ENCODE peak calls at places on chromosomes 6 and 20, in five cellular contexts. C is HS-27A, U is Peyer's patch, G is lung, F is adipocyte. M is an unnamed sample.

GRCh38 chr20:48656661-48657211 is 171.1 kb downstream of the PREX1 start:
- DNase-seq in G (no peak), C (no peak), U (no peak), F (no peak), M (no peak)

GRCh38 chr6:147559016-147559415 is 50.5 kb downstream of the SAMD5 start:
- DNase-seq in F (no peak), G (no peak), U (peak; percentile 64), C (no peak), M (no peak)

GRCh38 chr6:155954149-155954548 is 498.5 kb upstream of the NOX3 start:
- DNase-seq in G (no peak), F (no peak), U (no peak), C (no peak), M (no peak)

GRCh38 chr6:116190550-116190949 is 63.3 kb downstream of the TSPYL4 start:
- DNase-seq in F (peak; percentile 58), U (no peak), G (no peak), C (no peak), M (no peak)

GRCh38 chr6:1312444-1313363 is 806 bp downstream of the FOXQ1 start:
- DNase-seq in F (peak; percentile 45), C (no peak), U (no peak), G (no peak), M (no peak)

GRCh38 chr20:1371235-1371782 is 21.5 kb downstream of the FKBP1A start:
- DNase-seq in U (no peak), C (no peak), F (no peak), G (no peak), M (no peak)

GRCh38 chr6:7262037-7262461 is 51.0 kb downstream of the SSR1 start:
- DNase-seq in C (no peak), U (peak; percentile 53), G (peak; percentile 39), F (no peak), M (no peak)

GRCh38 chr6:43308101-43308989 is at the start of gene CRIP3:
- DNase-seq in F (peak; percentile 44), U (peak; percentile 63), G (no peak), C (peak; percentile 17), M (peak; percentile 39)

GRCh38 chr6:157659536-157660271 is 163.3 kb upstream of the SNX9 start:
- DNase-seq in F (no peak), U (no peak), G (no peak), C (no peak), M (no peak)

GRCh38 chr6:100670056-100670455 is 205.3 kb upstream of the SIM1 start:
- DNase-seq in F (no peak), G (no peak), U (no peak), C (no peak), M (no peak)

GRCh38 chr20:33554914-33555420 is 65.1 kb downstream of the CBFA2T2 start:
- DNase-seq in G (no peak), U (no peak), F (peak; percentile 95), C (no peak), M (peak; percentile 34)

GRCh38 chr20:62097881-62098407 is 24.3 kb upstream of the LSM14B start:
- DNase-seq in F (no peak), U (no peak), C (no peak), G (no peak), M (no peak)

GRCh38 chr20:58020656-58021454 is 207.6 kb downstream of the ANKRD60 start:
- DNase-seq in G (no peak), F (no peak), C (no peak), U (no peak), M (no peak)

GRCh38 chr20:62744761-62745160 is 36.1 kb downstream of the NTSR1 start:
- DNase-seq in U (no peak), C (no peak), G (no peak), F (no peak), M (peak; percentile 23)

GRCh38 chr6:36657942-36658544 is 20.5 kb upstream of the CDKN1A start:
- DNase-seq in U (no peak), F (peak; percentile 45), C (no peak), G (no peak), M (no peak)

GRCh38 chr6:22008248-22008836 is 288.5 kb downstream of the PRL start:
- DNase-seq in G (no peak), C (no peak), F (no peak), U (no peak), M (no peak)

GRCh38 chr20:15047100-15047499 is 709.7 kb upstream of the FLRT3 start:
- DNase-seq in C (no peak), F (no peak), G (no peak), U (no peak), M (no peak)

GRCh38 chr6:158772851-158773371 is 46.3 kb downstream of the EZR start:
- DNase-seq in F (no peak), G (no peak), C (no peak), U (peak; percentile 83), M (no peak)

GRCh38 chr6:85945454-85946185 is 302.9 kb upstream of the SYNCRIP start:
- DNase-seq in C (no peak), F (no peak), G (no peak), U (no peak), M (no peak)

GRCh38 chr20:19903168-19903676 is 113.9 kb upstream of the NAA20 start:
- DNase-seq in F (peak; percentile 50), G (peak; percentile 39), C (no peak), U (peak; percentile 75), M (no peak)

GRCh38 chr6:166456360-166457156 is 73.8 kb upstream of the MPC1 start:
- DNase-seq in U (no peak), G (no peak), F (no peak), C (no peak), M (peak; percentile 21)

GRCh38 chr6:29965873-29966601 is 23.7 kb downstream of the HLA-A start:
- DNase-seq in U (peak; percentile 92), C (peak; percentile 90), F (peak; percentile 63), G (peak; percentile 93), M (peak; percentile 39)

GRCh38 chr6:43367245-43367984 is 2.0 kb downstream of the ZNF318 start:
- DNase-seq in U (peak; percentile 55), C (no peak), F (no peak), G (no peak), M (no peak)

GRCh38 chr6:161462148-161462547 is 188.3 kb upstream of the AGPAT4 start:
- DNase-seq in G (no peak), U (no peak), F (no peak), C (no peak), M (no peak)

GRCh38 chr6:92507552-92507951 is 911.8 kb downstream of the EPHA7 start:
- DNase-seq in F (no peak), U (no peak), C (no peak), G (no peak), M (no peak)

GRCh38 chr6:155174576-155175174 is 89.1 kb upstream of the CLDN20 start:
- DNase-seq in F (peak; percentile 90), C (peak; percentile 73), U (peak; percentile 73), G (peak; percentile 58), M (peak; percentile 43)

GRCh38 chr6:51753635-51754034 is 333.8 kb downstream of the PKHD1 start:
- DNase-seq in G (no peak), U (no peak), F (no peak), C (no peak), M (no peak)

GRCh38 chr6:43713611-43714310 is 26.2 kb upstream of the MRPS18A start:
- DNase-seq in G (no peak), U (no peak), C (no peak), F (no peak), M (no peak)

GRCh38 chr6:79762370-79762769 is 131.2 kb downstream of the SH3BGRL2 start:
- DNase-seq in U (no peak), F (peak; percentile 36), G (no peak), C (no peak), M (no peak)

GRCh38 chr20:9507544-9508239 is 6.7 kb upstream of the LAMP5 start:
- DNase-seq in U (no peak), G (no peak), F (no peak), C (no peak), M (no peak)

GRCh38 chr6:73606428-73606827 is 47.4 kb downstream of the SLC17A5 start:
- DNase-seq in G (no peak), F (no peak), C (no peak), U (no peak), M (no peak)

GRCh38 chr6:138499303-138499991 is at the start of gene NHSL1:
- DNase-seq in F (no peak), U (peak; percentile 65), C (no peak), G (no peak), M (no peak)

GRCh38 chr20:5191829-5192569 is 65.2 kb downstream of the CDS2 start:
- DNase-seq in C (peak; percentile 41), U (peak; percentile 64), G (no peak), F (peak; percentile 83), M (no peak)

GRCh38 chr20:17835941-17836861 is 132.4 kb downstream of the SNX5 start:
- DNase-seq in U (peak; percentile 69), F (peak; percentile 92), C (no peak), G (no peak), M (no peak)

GRCh38 chr20:63635431-63636141 is 8.7 kb upstream of the GMEB2 start:
- DNase-seq in G (no peak), U (peak; percentile 93), F (no peak), C (no peak), M (peak; percentile 76)

GRCh38 chr6:150710236-150710635 is 110.6 kb downstream of the PLEKHG1 start:
- DNase-seq in C (no peak), G (no peak), U (no peak), F (no peak), M (no peak)

GRCh38 chr20:17662333-17663039 is 19.6 kb downstream of the RRBP1 start:
- DNase-seq in C (no peak), U (peak; percentile 54), F (peak; percentile 40), G (no peak), M (no peak)

GRCh38 chr6:3706547-3707467 is 44.7 kb downstream of the PXDC1 start:
- DNase-seq in G (no peak), U (no peak), F (no peak), C (no peak), M (no peak)

M was measured in CD4-positive, alpha-beta T cell.